ENCODE peak calls at places on chromosomes 6 and 20, in five cellular contexts. S, R, O, T and L are unnamed samples.

GRCh38 chr20:44151621-44152416 is 35.2 kb downstream of the JPH2 start:
- DNase-seq in S (no peak), R (no peak), O (no peak), T (peak), L (no peak)

GRCh38 chr6:88492824-88493223 is 326.7 kb upstream of the CNR1 start:
- DNase-seq in S (no peak), R (peak), O (no peak), T (peak), L (peak)

GRCh38 chr20:50987493-50988210 is 29.0 kb downstream of the MOCS3 start:
- DNase-seq in S (peak), R (peak), O (peak), T (peak), L (peak)

GRCh38 chr6:161216616-161217205 is 57.1 kb downstream of the AGPAT4 start:
- DNase-seq in S (no peak), R (no peak), O (no peak), T (no peak), L (no peak)

GRCh38 chr6:144434308-144434990 is 149.3 kb downstream of the UTRN start:
- DNase-seq in S (no peak), R (no peak), O (no peak), T (peak), L (peak)

GRCh38 chr6:138403324-138403800 is 661 bp upstream of the HEBP2 start:
- DNase-seq in S (no peak), R (no peak), O (peak), T (no peak), L (peak)

GRCh38 chr6:67886036-67886707 is 748.9 kb upstream of the ADGRB3 start:
- DNase-seq in S (no peak), R (no peak), O (no peak), T (no peak), L (no peak)

GRCh38 chr6:87799651-87800050 is 97.6 kb upstream of the AKIRIN2 start:
- DNase-seq in S (no peak), R (no peak), O (peak), T (no peak), L (no peak)

GRCh38 chr6:46815130-46815529 is 21.9 kb downstream of the MEP1A start:
- DNase-seq in S (no peak), R (no peak), O (no peak), T (peak), L (no peak)

GRCh38 chr6:119602215-119603178 is 252.9 kb upstream of the MAN1A1 start:
- DNase-seq in S (no peak), R (no peak), O (no peak), T (peak), L (no peak)

GRCh38 chr6:158782432-158783166 is 36.6 kb downstream of the EZR start:
- DNase-seq in S (no peak), R (no peak), O (no peak), T (no peak), L (no peak)

GRCh38 chr20:9141916-9142315 is 73.0 kb downstream of the PLCB4 start:
- DNase-seq in S (no peak), R (no peak), O (no peak), T (no peak), L (no peak)

GRCh38 chr20:21801193-21801592 is 95.7 kb downstream of the PAX1 start:
- DNase-seq in S (no peak), R (no peak), O (no peak), T (no peak), L (no peak)

GRCh38 chr6:18031189-18031588 is 43.8 kb upstream of the KIF13A start:
- DNase-seq in S (no peak), R (no peak), O (no peak), T (no peak), L (no peak)

GRCh38 chr6:62570372-62570771 is 284.3 kb upstream of the KHDRBS2 start:
- DNase-seq in S (no peak), R (no peak), O (no peak), T (no peak), L (no peak)

GRCh38 chr6:3341467-3341866 is 82.7 kb downstream of the PSMG4 start:
- DNase-seq in S (no peak), R (no peak), O (no peak), T (peak), L (no peak)

GRCh38 chr6:114220241-114220640 is 122.6 kb downstream of the HS3ST5 start:
- DNase-seq in S (no peak), R (no peak), O (no peak), T (no peak), L (no peak)

GRCh38 chr6:104771258-104771832 is 88.4 kb downstream of the HACE1 start:
- DNase-seq in S (no peak), R (no peak), O (peak), T (peak), L (peak)

GRCh38 chr6:34834789-34835518 is 43.1 kb downstream of the BLTP3A start:
- DNase-seq in S (no peak), R (no peak), O (no peak), T (peak), L (peak)

GRCh38 chr6:4880373-4880762 is 104.2 kb downstream of the CDYL start:
- DNase-seq in S (no peak), R (no peak), O (no peak), T (no peak), L (no peak)

GRCh38 chr20:47546184-47547033 is 44.7 kb downstream of the NCOA3 start:
- DNase-seq in S (peak), R (no peak), O (no peak), T (peak), L (no peak)

GRCh38 chr6:107267006-107267405 is 151.7 kb upstream of the BEND3 start:
- DNase-seq in S (no peak), R (no peak), O (no peak), T (no peak), L (no peak)

GRCh38 chr6:88572449-88573139 is 390.8 kb downstream of the RNGTT start:
- DNase-seq in S (no peak), R (no peak), O (no peak), T (no peak), L (no peak)

DNA sequence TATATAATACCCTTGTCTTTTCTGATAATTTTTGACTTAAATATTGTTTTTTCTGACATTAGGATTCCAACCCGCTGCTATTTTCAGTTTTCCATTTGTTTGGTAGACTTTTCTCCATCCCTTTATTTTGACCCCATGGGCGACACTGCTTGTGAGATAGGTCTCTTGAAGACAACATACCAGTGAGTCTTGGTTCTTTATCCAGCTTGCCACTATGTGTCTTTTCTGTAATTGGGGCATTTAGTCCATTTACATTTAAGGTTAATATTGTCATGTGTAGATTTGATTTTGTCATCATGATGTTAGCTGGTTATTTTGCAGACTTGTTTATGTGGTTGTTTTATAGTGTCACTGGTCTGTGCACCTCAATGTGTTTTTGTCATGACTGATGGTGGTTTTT is 67.7 kb upstream of the IRAK1BP1 start:
- DNase-seq in S (no peak), R (no peak), O (no peak), T (no peak), L (no peak)
- H3K4me3 ChIP-seq in S (no peak), R (no peak), O (no peak), T (no peak), L (no peak)

GRCh38 chr6:150037526-150038201 is 12.3 kb upstream of the RAET1L start:
- DNase-seq in S (no peak), R (peak), O (no peak), T (no peak), L (no peak)
- H3K4me3 ChIP-seq in S (no peak), R (peak), O (no peak), T (no peak), L (no peak)

GRCh38 chr20:63696311-63696627 is 183 bp upstream of the TNFRSF6B start:
- DNase-seq in S (no peak), R (peak), O (peak), T (peak), L (peak)
- H3K4me3 ChIP-seq in S (peak), R (no peak), O (no peak), T (no peak), L (no peak)

GRCh38 chr6:31465185-31465536 is 32.8 kb upstream of the MICB start:
- DNase-seq in S (no peak), R (no peak), O (no peak), T (no peak), L (no peak)
- H3K4me3 ChIP-seq in S (no peak), R (no peak), O (no peak), T (no peak), L (no peak)

DNA sequence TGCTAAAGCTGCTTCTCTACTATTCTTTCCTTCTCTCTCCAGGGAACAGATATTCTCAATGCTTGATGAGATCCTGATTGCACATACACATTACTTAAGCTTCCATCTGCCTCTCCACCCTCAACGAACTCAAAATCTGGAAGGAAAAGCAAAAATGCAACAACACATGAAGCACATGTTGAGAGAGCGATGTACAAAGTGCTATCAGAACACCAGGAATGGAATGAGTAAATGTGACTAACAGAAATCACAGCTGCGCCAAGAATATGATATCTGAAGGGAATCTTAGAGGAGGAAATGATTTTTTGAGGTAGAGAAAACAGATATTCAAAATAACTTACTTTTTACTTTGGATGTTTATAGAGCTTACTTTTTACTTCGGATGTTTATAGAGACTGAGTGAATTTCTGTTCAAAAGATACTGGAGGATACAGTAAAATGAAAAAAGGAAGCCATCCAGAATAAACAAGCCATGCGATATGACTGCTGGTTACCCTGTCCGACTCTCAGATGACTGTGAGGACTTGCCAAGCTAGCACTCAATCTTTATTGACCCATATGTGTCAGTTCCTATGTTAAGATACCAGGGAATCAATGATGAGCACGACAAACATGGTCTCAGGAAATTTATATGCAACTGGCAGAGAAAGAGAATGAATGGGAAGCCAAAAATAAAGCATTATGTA is 101.9 kb downstream of the SMLR1 start:
- DNase-seq in S (peak), R (no peak), O (no peak), T (no peak), L (no peak)
- H3K4me3 ChIP-seq in S (no peak), R (no peak), O (no peak), T (no peak), L (no peak)